ENCODE peak calls at places on chromosomes 13 and 19, in four cellular contexts. A is IMR-90, M is HAP-1, V is right lobe of liver. L is an unnamed sample.

GRCh38 chr19:55578031-55578760 is 2.5 kb downstream of the ZNF579 start:
- DNase-seq in V (no peak), A (no peak), M (no peak), L (no peak)

GRCh38 chr19:2715470-2716274 is 5.5 kb downstream of the DIRAS1 start:
- DNase-seq in V (no peak), A (no peak), M (no peak), L (no peak)

GRCh38 chr13:86684402-86684801 is 885.2 kb upstream of the SLITRK6 start:
- DNase-seq in M (no peak), A (no peak), V (no peak), L (peak; percentile 11)

GRCh38 chr19:46755077-46755852 is 9.0 kb upstream of the STRN4 start:
- DNase-seq in M (no peak), V (peak; percentile 53), A (peak; percentile 77), L (peak; percentile 51)

GRCh38 chr19:35157431-35157830 is 2.9 kb downstream of the FXYD5 start:
- DNase-seq in V (no peak), M (no peak), A (no peak), L (no peak)

GRCh38 chr13:99459101-99459500 is 42.2 kb upstream of the TM9SF2 start:
- DNase-seq in V (no peak), A (no peak), M (no peak), L (no peak)

GRCh38 chr13:48571121-48571901 is 38.4 kb upstream of the RCBTB2 start:
- DNase-seq in A (peak; percentile 81), V (no peak), M (no peak), L (peak; percentile 88)

GRCh38 chr19:40280608-40281221 is 4.4 kb downstream of the AKT2 start:
- DNase-seq in V (peak; percentile 96), A (no peak), M (no peak), L (no peak)

GRCh38 chr19:6828698-6829633 is 56.5 kb downstream of the VAV1 start:
- DNase-seq in M (no peak), A (no peak), V (no peak), L (no peak)

GRCh38 chr13:40895207-40895606 is 105.8 kb downstream of the SLC25A15 start:
- DNase-seq in V (no peak), A (no peak), M (no peak), L (no peak)

GRCh38 chr13:113646921-113647340 is 11.1 kb downstream of the ATP4B start:
- DNase-seq in M (no peak), V (no peak), A (no peak), L (no peak)

GRCh38 chr19:16400911-16401675 is 70.7 kb downstream of the EPS15L1 start:
- DNase-seq in M (no peak), V (no peak), A (peak; percentile 4), L (no peak)

GRCh38 chr13:112752711-112753541 is 63.1 kb downstream of the ATP11A start:
- DNase-seq in V (no peak), A (no peak), M (no peak), L (no peak)

GRCh38 chr19:29757551-29757950 is 42.5 kb upstream of the C19orf12 start:
- DNase-seq in M (no peak), A (no peak), V (no peak), L (no peak)

GRCh38 chr19:2546128-2547032 is 70.5 kb downstream of the GADD45B start:
- DNase-seq in V (peak; percentile 95), M (no peak), A (no peak), L (no peak)